ENCODE peak calls at places on chromosomes 3 and 15, in six cellular contexts. D is fibroblast of lung, I is IMR-90, F is PC-3, E is mammary epithelial cell, O is astrocyte. C is an unnamed sample.

GRCh38 chr15:67968564-67969440 is 85.3 kb upstream of the PIAS1 start:
- DNase-seq in D (no peak), I (no peak), F (no peak), E (no peak), O (no peak), C (no peak)

GRCh38 chr3:39276746-39277145 is 3.1 kb downstream of the CX3CR1 start:
- DNase-seq in D (no peak), I (no peak), F (no peak), E (no peak), O (no peak), C (no peak)

GRCh38 chr3:25325229-25325628 is 102.8 kb upstream of the RARB start:
- DNase-seq in D (no peak), I (no peak), F (no peak), E (no peak), O (no peak), C (no peak)

GRCh38 chr15:92924216-92924615 is 24.1 kb downstream of the CHD2 start:
- DNase-seq in D (no peak), I (no peak), F (no peak), E (no peak), O (no peak), C (no peak)

GRCh38 chr15:98866503-98866902 is 141.1 kb downstream of the PGPEP1L start:
- DNase-seq in D (peak), I (peak), F (no peak), E (no peak), O (peak), C (no peak)

GRCh38 chr3:99413504-99413903 is 224.9 kb upstream of the COL8A1 start:
- DNase-seq in D (peak), I (peak), F (peak), E (peak), O (peak), C (no peak)

GRCh38 chr15:32956006-32956405 is 238.2 kb downstream of the GREM1 start:
- DNase-seq in D (peak), I (peak), F (peak), E (peak), O (peak), C (no peak)

GRCh38 chr3:148654433-148654832 is 43.3 kb upstream of the AGTR1 start:
- DNase-seq in D (no peak), I (no peak), F (no peak), E (no peak), O (no peak), C (no peak)

GRCh38 chr3:57910988-57911387 is 97.2 kb upstream of the FLNB start:
- DNase-seq in D (peak), I (peak), F (peak), E (no peak), O (no peak), C (no peak)

GRCh38 chr3:194967126-194968117 is 281.7 kb downstream of the FAM43A start:
- DNase-seq in D (no peak), I (no peak), F (no peak), E (no peak), O (no peak), C (no peak)
- TF ChIP-seq CTCF in D (no peak), I (no peak), F (no peak), E (no peak), O (no peak), C (no peak)

GRCh38 chr3:50258979-50259378 is 10.0 kb upstream of the SEMA3B start:
- DNase-seq in D (no peak), I (no peak), F (no peak), E (no peak), O (no peak), C (no peak)
- H3K9ac ChIP-seq in D (no peak), I (no peak), F (no peak), E (no peak), O (no peak), C (no peak)

GRCh38 chr3:150531775-150532174 is 14.5 kb downstream of the SERP1 start:
- DNase-seq in D (no peak), I (no peak), F (no peak), E (no peak), O (no peak), C (no peak)

GRCh38 chr3:150523538-150523937 is 22.8 kb downstream of the SERP1 start:
- DNase-seq in D (no peak), I (no peak), F (no peak), E (no peak), O (no peak), C (no peak)

DNA sequence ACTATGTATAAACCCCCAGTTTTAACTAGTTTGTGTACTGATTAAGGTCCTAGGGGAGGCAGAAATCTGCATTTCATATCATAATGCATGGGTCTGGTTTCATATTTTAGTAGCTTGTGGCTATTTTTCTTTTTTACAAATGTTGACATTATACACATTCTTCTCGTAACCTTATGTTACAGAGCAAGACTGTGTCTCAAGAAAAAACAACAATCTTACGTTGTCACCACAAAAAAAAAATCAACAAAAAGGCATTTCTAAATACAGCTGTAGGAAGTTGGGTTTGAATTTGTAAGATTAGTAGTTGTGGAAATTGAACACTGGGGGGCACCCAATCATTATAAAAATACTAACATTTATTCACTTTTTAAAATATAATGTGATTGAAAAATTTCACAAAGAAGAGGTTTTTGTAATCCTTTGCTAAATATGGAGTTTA is 17.9 kb downstream of the SERP1 start:
- DNase-seq in D (peak), I (peak), F (peak), E (no peak), O (no peak), C (no peak)
- TF ChIP-seq CTCF in D (no peak), I (peak), F (peak), E (no peak), O (peak), C (no peak)

DNA sequence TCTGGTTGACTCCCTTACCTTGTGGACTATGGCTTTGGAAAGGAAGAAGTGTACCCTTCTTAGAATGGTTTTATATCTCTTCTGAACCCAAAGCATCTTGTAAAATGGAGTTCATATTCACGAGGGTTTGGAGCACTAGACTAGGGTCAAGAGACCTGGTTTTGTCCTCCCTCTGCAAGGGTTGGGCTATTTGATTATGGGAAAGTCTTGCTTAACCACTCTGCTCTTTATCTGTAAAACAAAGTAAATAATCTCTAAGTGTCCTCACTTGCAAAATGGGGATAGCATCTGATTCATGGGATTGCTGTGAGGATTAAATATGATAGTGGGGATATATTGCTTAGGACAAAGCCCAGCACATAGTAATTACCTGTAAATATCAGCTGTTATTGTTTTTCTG is 17.9 kb upstream of the SLC2A2 start:
- DNase-seq in D (no peak), I (no peak), F (no peak), E (no peak), O (no peak), C (no peak)
- H3K9ac ChIP-seq in D (no peak), I (no peak), F (no peak), E (no peak), O (no peak), C (no peak)

GRCh38 chr15:80090041-80090440 is 30.6 kb downstream of the ZFAND6 start:
- DNase-seq in D (no peak), I (no peak), F (no peak), E (no peak), O (peak), C (no peak)

GRCh38 chr15:80081390-80081789 is 21.9 kb downstream of the ZFAND6 start:
- DNase-seq in D (no peak), I (no peak), F (no peak), E (no peak), O (no peak), C (no peak)

GRCh38 chr15:80090879-80091503 is 31.5 kb downstream of the ZFAND6 start:
- DNase-seq in D (no peak), I (no peak), F (peak), E (no peak), O (no peak), C (no peak)

GRCh38 chr15:80087104-80087503 is 27.6 kb downstream of the ZFAND6 start:
- DNase-seq in D (no peak), I (no peak), F (no peak), E (no peak), O (no peak), C (no peak)
- TF ChIP-seq CTCF in D (peak), I (peak), F (no peak), E (no peak), O (peak), C (no peak)

GRCh38 chr3:20811006-20811405 is 625.0 kb upstream of the SGO1 start:
- DNase-seq in D (no peak), I (no peak), F (no peak), E (no peak), O (no peak), C (no peak)

GRCh38 chr3:20811631-20812030 is 625.6 kb upstream of the SGO1 start:
- DNase-seq in D (no peak), I (no peak), F (no peak), E (no peak), O (no peak), C (no peak)

GRCh38 chr3:20809356-20809755 is 623.4 kb upstream of the SGO1 start:
- DNase-seq in D (no peak), I (no peak), F (no peak), E (peak), O (no peak), C (no peak)

DNA sequence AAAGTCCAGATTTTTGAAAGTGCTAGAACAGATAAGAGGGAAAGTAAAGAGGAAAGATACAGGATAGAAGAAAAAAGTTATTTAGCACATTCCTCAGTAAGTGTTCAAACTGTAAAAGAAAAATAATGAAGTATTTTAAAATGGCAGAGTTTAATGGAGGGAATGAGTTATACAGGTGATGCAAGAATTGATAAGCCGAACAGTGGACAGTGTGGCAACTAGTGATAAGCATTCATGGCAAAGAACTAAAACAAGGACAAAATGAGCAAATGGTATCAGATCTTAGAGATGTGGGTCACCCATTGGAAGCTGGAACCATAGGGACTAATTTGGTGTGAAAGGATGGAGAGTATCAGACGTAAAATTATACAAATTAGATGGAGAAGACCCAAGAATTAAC is 622.9 kb upstream of the SGO1 start:
- DNase-seq in D (no peak), I (no peak), F (no peak), E (no peak), O (no peak), C (no peak)
- H3K9ac ChIP-seq in D (no peak), I (no peak), F (no peak), E (no peak), O (no peak), C (no peak)

GRCh38 chr15:61871926-61872522 is 188.2 kb downstream of the VPS13C start:
- DNase-seq in D (peak), I (peak), F (peak), E (no peak), O (no peak), C (no peak)
- TF ChIP-seq CTCF in D (no peak), I (peak), F (peak), E (peak), O (peak), C (peak)

GRCh38 chr3:14885307-14885706 is 62.1 kb upstream of the NR2C2 start:
- DNase-seq in D (no peak), I (no peak), F (no peak), E (no peak), O (no peak), C (no peak)
- H3K9ac ChIP-seq in D (no peak), I (no peak), F (no peak), E (no peak), O (no peak), C (no peak)

DNA sequence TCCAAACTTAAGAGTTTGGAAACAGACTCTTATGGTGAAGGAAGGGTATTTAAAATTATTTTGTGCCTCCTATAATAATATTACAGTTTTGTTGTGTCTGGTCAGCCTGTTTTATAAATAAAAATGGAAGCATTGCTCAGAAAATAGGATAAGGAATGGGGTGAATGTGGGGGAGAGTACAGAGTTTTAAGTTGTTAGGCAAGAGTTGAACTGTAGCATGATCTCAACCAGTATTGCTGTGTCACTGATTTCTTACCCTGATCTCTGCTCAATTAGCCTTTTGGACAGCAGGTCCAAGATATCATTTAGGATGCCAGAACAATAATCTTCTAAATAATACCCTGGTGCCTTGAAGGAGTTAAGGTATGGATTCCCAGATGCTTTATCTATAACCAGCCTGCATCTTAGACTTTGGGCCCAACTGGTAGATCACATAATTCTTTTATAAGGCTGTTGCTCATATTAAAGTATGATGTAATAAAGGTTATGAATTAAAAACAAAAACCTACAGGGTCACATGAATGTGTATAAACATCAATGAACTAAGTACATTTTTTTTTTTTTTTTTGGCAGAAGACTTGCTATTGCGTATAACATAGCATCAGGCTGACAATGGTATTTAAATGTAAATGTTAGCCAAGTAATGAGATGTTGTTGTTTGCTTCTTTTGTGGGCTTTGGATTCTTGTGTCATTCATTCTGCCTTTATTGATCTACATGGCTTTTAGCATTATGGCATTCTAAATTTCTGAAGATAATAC is 70.0 kb downstream of the MITF start:
- DNase-seq in D (peak), I (peak), F (no peak), E (no peak), O (no peak), C (no peak)
- TF ChIP-seq CTCF in D (no peak), I (no peak), F (no peak), E (no peak), O (no peak), C (no peak)

DNA sequence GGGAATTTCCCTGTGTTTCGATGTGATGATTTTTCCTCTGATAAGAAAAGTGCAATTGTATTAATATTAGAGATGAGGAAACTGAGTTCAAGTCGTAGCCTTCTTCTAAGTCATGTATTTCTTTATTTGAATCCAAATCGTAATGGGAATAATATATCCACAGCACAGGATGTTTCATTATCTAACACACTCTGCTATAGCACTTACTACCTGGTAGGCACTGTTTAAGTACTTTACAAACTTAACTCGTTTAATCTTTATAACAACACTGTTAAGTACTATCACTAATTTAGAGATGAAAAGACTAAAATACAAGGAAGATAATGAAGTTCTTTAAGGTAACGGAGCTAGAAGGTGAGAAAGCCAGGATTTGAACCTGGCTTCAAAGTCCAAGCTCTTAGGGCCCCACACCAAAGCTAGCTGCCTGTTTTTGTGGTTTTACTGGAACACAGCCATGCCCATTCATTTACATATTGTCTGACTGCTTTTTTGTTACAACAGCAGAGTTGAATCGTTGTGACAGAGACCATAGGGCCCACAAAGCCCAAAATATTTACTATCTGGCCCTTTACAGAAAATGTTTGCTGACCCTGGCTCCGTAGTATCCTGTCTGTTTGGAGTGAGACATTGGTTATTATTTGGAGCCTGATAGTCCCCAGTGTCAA is 9.5 kb upstream of the ATP13A3 start:
- DNase-seq in D (no peak), I (no peak), F (peak), E (peak), O (no peak), C (no peak)
- H3K9ac ChIP-seq in D (no peak), I (no peak), F (no peak), E (no peak), O (no peak), C (no peak)